ENCODE peak calls at places on chromosome 2, in ten cellular contexts. M is cardiac muscle cell; T is ELF-1; Q is A172; N is activated T-cell treated with anti-CD3 and anti-CD28 coated beads for 4 hours; A is NCI-H510A; V is body of pancreas; I is activated T-helper 1 cell treated with anti-CD3 and anti-CD28 coated beads, Interleukin-2, amount 50 U/mL, for 16 hours; U is NCI-H1417; Z is C1 segment of cervical spinal cord. F is an unnamed sample.

GRCh38 chr2:73112026-73112912 is 479 bp downstream of the RAB11FIP5 start:
- DNase-seq in M (peak), T (peak), Q (no peak), N (no peak), A (no peak), V (peak), I (peak), U (peak), Z (no peak), F (no peak)

GRCh38 chr2:2546046-2546445 is 215.0 kb upstream of the MYT1L start:
- DNase-seq in M (no peak), T (no peak), Q (no peak), N (no peak), A (no peak), V (no peak), I (no peak), U (no peak), Z (no peak), F (no peak)

GRCh38 chr2:46171441-46171953 is 125.7 kb upstream of the EPAS1 start:
- DNase-seq in M (peak), T (peak), Q (peak), N (no peak), A (peak), V (no peak), I (no peak), U (no peak), Z (no peak), F (peak)

GRCh38 chr2:64972856-64973255 is 16.3 kb upstream of the SLC1A4 start:
- DNase-seq in M (no peak), T (no peak), Q (peak), N (no peak), A (no peak), V (no peak), I (no peak), U (no peak), Z (no peak), F (no peak)

GRCh38 chr2:241982711-241983570 is 113.4 kb downstream of the RTP5 start:
- DNase-seq in M (no peak), T (no peak), Q (no peak), N (no peak), A (no peak), V (no peak), I (no peak), U (no peak), Z (no peak), F (no peak)

GRCh38 chr2:95266781-95267430 is 7.3 kb upstream of the PROM2 start:
- DNase-seq in M (no peak), T (no peak), Q (no peak), N (no peak), A (no peak), V (no peak), I (no peak), U (no peak), Z (no peak), F (no peak)

GRCh38 chr2:61356958-61357350 is 113.9 kb downstream of the USP34 start:
- DNase-seq in M (no peak), T (no peak), Q (no peak), N (no peak), A (no peak), V (no peak), I (no peak), U (no peak), Z (no peak), F (no peak)

GRCh38 chr2:168185583-168186274 is 61.7 kb downstream of the STK39 start:
- DNase-seq in M (no peak), T (no peak), Q (no peak), N (no peak), A (no peak), V (no peak), I (no peak), U (no peak), Z (no peak), F (no peak)

GRCh38 chr2:19114754-19115231 is 243.6 kb downstream of the OSR1 start:
- DNase-seq in M (no peak), T (no peak), Q (no peak), N (no peak), A (no peak), V (no peak), I (no peak), U (no peak), Z (no peak), F (no peak)

GRCh38 chr2:102055346-102055975 is 63.7 kb downstream of the IL1R2 start:
- DNase-seq in M (no peak), T (no peak), Q (no peak), N (no peak), A (no peak), V (no peak), I (no peak), U (no peak), Z (no peak), F (no peak)

GRCh38 chr2:25292408-25292807 is 49.3 kb downstream of the DNMT3A start:
- DNase-seq in M (no peak), T (no peak), Q (no peak), N (no peak), A (no peak), V (no peak), I (no peak), U (no peak), Z (no peak), F (no peak)

GRCh38 chr2:104855174-104856085 is 1.5 kb downstream of the POU3F3 start:
- DNase-seq in M (no peak), T (no peak), Q (no peak), N (no peak), A (no peak), V (no peak), I (no peak), U (peak), Z (no peak), F (no peak)

GRCh38 chr2:179467111-179467510 is 202.5 kb upstream of the SESTD1 start:
- DNase-seq in M (no peak), T (no peak), Q (peak), N (no peak), A (no peak), V (no peak), I (no peak), U (no peak), Z (no peak), F (no peak)

GRCh38 chr2:119485336-119486110 is 38.8 kb downstream of the SCTR start:
- DNase-seq in M (no peak), T (no peak), Q (peak), N (no peak), A (no peak), V (peak), I (no peak), U (no peak), Z (no peak), F (no peak)

GRCh38 chr2:26847663-26848335 is at the start of gene DPYSL5:
- DNase-seq in M (peak), T (peak), Q (no peak), N (no peak), A (peak), V (no peak), I (no peak), U (peak), Z (peak), F (no peak)

GRCh38 chr2:143754732-143755131 is 625.5 kb downstream of the ARHGAP15 start:
- DNase-seq in M (no peak), T (no peak), Q (no peak), N (no peak), A (no peak), V (no peak), I (no peak), U (no peak), Z (no peak), F (no peak)

GRCh38 chr2:26679857-26680256 is 12.7 kb upstream of the KCNK3 start:
- DNase-seq in M (no peak), T (no peak), Q (no peak), N (no peak), A (no peak), V (no peak), I (no peak), U (no peak), Z (no peak), F (no peak)

GRCh38 chr2:25323612-25324189 is 18.0 kb downstream of the DNMT3A start:
- DNase-seq in M (peak), T (no peak), Q (no peak), N (no peak), A (no peak), V (no peak), I (no peak), U (no peak), Z (no peak), F (no peak)

GRCh38 chr2:135844285-135844985 is 7.5 kb upstream of the LCT start:
- DNase-seq in M (no peak), T (no peak), Q (no peak), N (no peak), A (no peak), V (no peak), I (no peak), U (no peak), Z (no peak), F (no peak)